ENCODE peak calls at places on chromosomes 12 and 14, in eight cellular contexts. V, F, L, T, K, C, E and Z are unnamed samples.

GRCh38 chr12:83003026-83003425 is 316.3 kb downstream of the TMTC2 start:
- DNase-seq in T (no peak), V (no peak), F (no peak), E (no peak), K (no peak), L (no peak), C (no peak), Z (no peak)

GRCh38 chr14:92945544-92945943 is 22.6 kb downstream of the CHGA start:
- DNase-seq in K (no peak), E (no peak), F (no peak), V (no peak), L (no peak), T (no peak), C (no peak), Z (no peak)

GRCh38 chr14:105600939-105601359 is 74.6 kb downstream of the TMEM121 start:
- DNase-seq in F (no peak), L (no peak), T (no peak), V (no peak), K (no peak), C (no peak), E (peak; percentile 31), Z (no peak)

GRCh38 chr12:57754411-57755193 is at the start of gene MARCHF9:
- DNase-seq in L (peak; percentile 57), E (peak; percentile 86), V (no peak), F (no peak), K (peak; percentile 13), C (peak; percentile 88), T (peak; percentile 91), Z (peak; percentile 74)

GRCh38 chr14:104879983-104880565 is 15.0 kb downstream of the CEP170B start:
- DNase-seq in C (no peak), K (no peak), L (no peak), V (peak; percentile 11), F (no peak), E (no peak), T (no peak), Z (no peak)

GRCh38 chr14:100117026-100117425 is 42.4 kb downstream of the DEGS2 start:
- DNase-seq in V (no peak), C (no peak), E (no peak), L (no peak), K (no peak), T (no peak), F (no peak), Z (no peak)

GRCh38 chr14:90554341-90554740 is 157.5 kb downstream of the CALM1 start:
- DNase-seq in V (no peak), F (no peak), K (peak; percentile 85), C (no peak), T (no peak), L (no peak), E (no peak), Z (peak; percentile 75)

GRCh38 chr12:91017511-91018263 is 12.9 kb upstream of the EPYC start:
- DNase-seq in T (no peak), C (no peak), L (no peak), F (no peak), E (no peak), K (no peak), V (no peak), Z (no peak)